ENCODE peak calls at places on chromosomes 11 and 22, in six cellular contexts. One of them, this sample, is unnamed.

GRCh38 chr11:2264366-2265011 is 5.9 kb downstream of the ASCL2 start:
- DNase-seq in heart left ventricle: no peak
- DNase-seq in RPMI7951: no peak
- DNase-seq in IMR-90: no peak
- DNase-seq in kidney tubule cell: no peak
- DNase-seq in fibroblast of the aortic adventitia: no peak
- DNase-seq in this sample: no peak

GRCh38 chr11:114180301-114181055 is 115.7 kb upstream of the NNMT start:
- DNase-seq in fibroblast of the aortic adventitia: peak
- DNase-seq in heart left ventricle: no peak
- DNase-seq in kidney tubule cell: peak
- DNase-seq in IMR-90: no peak
- DNase-seq in RPMI7951: no peak
- DNase-seq in this sample: peak

GRCh38 chr11:2998073-2998850 is 6.1 kb upstream of the NAP1L4 start:
- DNase-seq in RPMI7951: no peak
- DNase-seq in IMR-90: no peak
- DNase-seq in fibroblast of the aortic adventitia: no peak
- DNase-seq in kidney tubule cell: no peak
- DNase-seq in heart left ventricle: no peak
- DNase-seq in this sample: no peak

GRCh38 chr11:125290263-125290662 is 125.7 kb downstream of the PKNOX2 start:
- DNase-seq in IMR-90: peak
- DNase-seq in RPMI7951: no peak
- DNase-seq in heart left ventricle: no peak
- DNase-seq in kidney tubule cell: no peak
- DNase-seq in fibroblast of the aortic adventitia: no peak
- DNase-seq in this sample: no peak

GRCh38 chr11:105588001-105588400 is 21.9 kb upstream of the GRIA4 start:
- DNase-seq in heart left ventricle: no peak
- DNase-seq in RPMI7951: peak
- DNase-seq in IMR-90: peak
- DNase-seq in fibroblast of the aortic adventitia: peak
- DNase-seq in kidney tubule cell: peak
- DNase-seq in this sample: no peak

GRCh38 chr11:34567733-34568132 is 53.2 kb upstream of the EHF start:
- DNase-seq in heart left ventricle: no peak
- DNase-seq in kidney tubule cell: no peak
- DNase-seq in RPMI7951: no peak
- DNase-seq in fibroblast of the aortic adventitia: no peak
- DNase-seq in IMR-90: no peak
- DNase-seq in this sample: no peak

GRCh38 chr11:67119577-67120391 is 721 bp downstream of the KDM2A start:
- DNase-seq in kidney tubule cell: peak
- DNase-seq in RPMI7951: peak
- DNase-seq in IMR-90: no peak
- DNase-seq in heart left ventricle: no peak
- DNase-seq in fibroblast of the aortic adventitia: no peak
- DNase-seq in this sample: peak

GRCh38 chr22:19291218-19291579 is 320 bp downstream of the CLTCL1 start:
- DNase-seq in IMR-90: no peak
- DNase-seq in kidney tubule cell: peak
- DNase-seq in RPMI7951: peak
- DNase-seq in heart left ventricle: peak
- DNase-seq in fibroblast of the aortic adventitia: no peak
- DNase-seq in this sample: peak

GRCh38 chr11:118295199-118295598 is 9.3 kb upstream of the CD3E start:
- DNase-seq in kidney tubule cell: no peak
- DNase-seq in IMR-90: no peak
- DNase-seq in heart left ventricle: no peak
- DNase-seq in fibroblast of the aortic adventitia: no peak
- DNase-seq in RPMI7951: no peak
- DNase-seq in this sample: no peak

GRCh38 chr11:120883404-120884135 is 140.3 kb upstream of the TBCEL start:
- DNase-seq in kidney tubule cell: no peak
- DNase-seq in fibroblast of the aortic adventitia: peak
- DNase-seq in heart left ventricle: peak
- DNase-seq in RPMI7951: no peak
- DNase-seq in IMR-90: peak
- DNase-seq in this sample: peak

GRCh38 chr11:13338437-13339069 is 61.0 kb downstream of the BMAL1 start:
- DNase-seq in IMR-90: peak
- DNase-seq in kidney tubule cell: peak
- DNase-seq in RPMI7951: peak
- DNase-seq in fibroblast of the aortic adventitia: peak
- DNase-seq in heart left ventricle: no peak
- DNase-seq in this sample: no peak

GRCh38 chr22:37529652-37530345 is 10.6 kb upstream of the CARD10 start:
- DNase-seq in fibroblast of the aortic adventitia: no peak
- DNase-seq in RPMI7951: no peak
- DNase-seq in IMR-90: no peak
- DNase-seq in heart left ventricle: no peak
- DNase-seq in kidney tubule cell: no peak
- DNase-seq in this sample: no peak

GRCh38 chr22:37406836-37407235 is 20.4 kb downstream of the ELFN2 start:
- DNase-seq in kidney tubule cell: no peak
- DNase-seq in IMR-90: no peak
- DNase-seq in RPMI7951: no peak
- DNase-seq in fibroblast of the aortic adventitia: peak
- DNase-seq in heart left ventricle: no peak
- DNase-seq in this sample: no peak

GRCh38 chr22:26563022-26563421 is 26.9 kb downstream of the TPST2 start:
- DNase-seq in kidney tubule cell: no peak
- DNase-seq in IMR-90: no peak
- DNase-seq in fibroblast of the aortic adventitia: no peak
- DNase-seq in RPMI7951: no peak
- DNase-seq in heart left ventricle: no peak
- DNase-seq in this sample: no peak

GRCh38 chr11:12508151-12508740 is 130.9 kb downstream of the PARVA start:
- DNase-seq in IMR-90: peak
- DNase-seq in fibroblast of the aortic adventitia: peak
- DNase-seq in RPMI7951: peak
- DNase-seq in heart left ventricle: no peak
- DNase-seq in kidney tubule cell: no peak
- DNase-seq in this sample: no peak

GRCh38 chr22:24006914-24007214 is 1.6 kb upstream of the GSTT4 start:
- DNase-seq in fibroblast of the aortic adventitia: no peak
- DNase-seq in RPMI7951: no peak
- DNase-seq in heart left ventricle: no peak
- DNase-seq in kidney tubule cell: no peak
- DNase-seq in IMR-90: no peak
- DNase-seq in this sample: no peak

GRCh38 chr11:3189193-3189843 is 24.2 kb upstream of the OSBPL5 start:
- DNase-seq in fibroblast of the aortic adventitia: no peak
- DNase-seq in RPMI7951: no peak
- DNase-seq in heart left ventricle: no peak
- DNase-seq in IMR-90: no peak
- DNase-seq in kidney tubule cell: no peak
- DNase-seq in this sample: peak